ENCODE peak calls at places on chromosomes 1 and 21, in eight cellular contexts. P, J, X, M, G, O, Y and F are unnamed samples.

GRCh38 chr1:207017615-207018559 is 14.7 kb downstream of the C1orf116 start:
- DNase-seq in P (no peak), J (no peak), X (no peak), M (no peak), G (no peak), O (no peak), Y (peak), F (peak)

GRCh38 chr1:101137144-101138126 is 99.4 kb upstream of the S1PR1 start:
- DNase-seq in P (peak), J (no peak), X (no peak), M (no peak), G (no peak), O (no peak), Y (no peak), F (no peak)

GRCh38 chr1:15833069-15833679 is 14.3 kb upstream of the SPEN start:
- DNase-seq in P (no peak), J (no peak), X (peak), M (peak), G (peak), O (peak), Y (peak), F (no peak)

GRCh38 chr1:204891860-204892259 is 21.2 kb downstream of the NFASC start:
- DNase-seq in P (no peak), J (no peak), X (no peak), M (no peak), G (no peak), O (no peak), Y (no peak), F (no peak)

GRCh38 chr1:170808229-170808870 is 127.0 kb upstream of the MROH9 start:
- DNase-seq in P (no peak), J (no peak), X (no peak), M (no peak), G (no peak), O (no peak), Y (no peak), F (no peak)

GRCh38 chr1:168958562-168959289 is 147.8 kb upstream of the ATP1B1 start:
- DNase-seq in P (no peak), J (no peak), X (no peak), M (no peak), G (peak), O (no peak), Y (no peak), F (no peak)

GRCh38 chr1:22291926-22292788 is 149.3 kb upstream of the WNT4 start:
- DNase-seq in P (no peak), J (no peak), X (no peak), M (no peak), G (no peak), O (no peak), Y (no peak), F (no peak)

GRCh38 chr1:187894349-187894748 is 1065.6 kb downstream of the PLA2G4A start:
- DNase-seq in P (no peak), J (no peak), X (no peak), M (no peak), G (no peak), O (no peak), Y (no peak), F (no peak)

GRCh38 chr1:53909946-53910345 is 16.0 kb downstream of the DIO1 start:
- DNase-seq in P (no peak), J (no peak), X (no peak), M (no peak), G (no peak), O (no peak), Y (no peak), F (no peak)

GRCh38 chr1:197671140-197671539 is 104.1 kb downstream of the DENND1B start:
- DNase-seq in P (no peak), J (no peak), X (no peak), M (no peak), G (no peak), O (no peak), Y (no peak), F (no peak)

GRCh38 chr1:102572637-102573036 is 535.7 kb downstream of the COL11A1 start:
- DNase-seq in P (no peak), J (no peak), X (no peak), M (no peak), G (no peak), O (no peak), Y (no peak), F (no peak)

GRCh38 chr1:212760126-212760823 is 31.3 kb downstream of the NSL1 start:
- DNase-seq in P (no peak), J (no peak), X (peak), M (no peak), G (no peak), O (peak), Y (no peak), F (peak)

GRCh38 chr1:245598524-245599310 is 443.9 kb downstream of the KIF26B start:
- DNase-seq in P (no peak), J (no peak), X (no peak), M (no peak), G (no peak), O (no peak), Y (no peak), F (no peak)

GRCh38 chr1:231921951-231922350 is 295.4 kb downstream of the DISC1 start:
- DNase-seq in P (no peak), J (no peak), X (no peak), M (no peak), G (no peak), O (no peak), Y (no peak), F (no peak)

GRCh38 chr1:61873994-61874393 is 131.7 kb downstream of the PATJ start:
- DNase-seq in P (no peak), J (no peak), X (no peak), M (no peak), G (no peak), O (no peak), Y (no peak), F (no peak)

GRCh38 chr1:234987415-234988159 is 141.1 kb downstream of the TOMM20 start:
- DNase-seq in P (peak), J (no peak), X (no peak), M (peak), G (no peak), O (no peak), Y (peak), F (peak)

GRCh38 chr1:107570768-107571167 is 394.2 kb downstream of the VAV3 start:
- DNase-seq in P (no peak), J (no peak), X (no peak), M (no peak), G (no peak), O (no peak), Y (no peak), F (no peak)

GRCh38 chr21:39232926-39233325 is 49.7 kb upstream of the PSMG1 start:
- DNase-seq in P (no peak), J (no peak), X (no peak), M (no peak), G (no peak), O (no peak), Y (no peak), F (no peak)